ENCODE peak calls at places on chromosomes 13 and 19, in nine cellular contexts. One of them, this sample, is unnamed.

GRCh38 chr19:38264486-38265212 is at the start of gene SPINT2:
- DNase-seq in fibroblast of lung: no peak
- DNase-seq in BJ: no peak
- DNase-seq in mucosa of descending colon: no peak
- DNase-seq in endodermal cell: peak; percentile 95
- DNase-seq in fibroblast of villous mesenchyme: no peak
- DNase-seq in Peyer's patch: no peak
- DNase-seq in stomach: no peak
- DNase-seq in HFF-Myc: no peak
- DNase-seq in this sample: no peak

GRCh38 chr13:61728468-61728867 is 312.8 kb upstream of the PCDH20 start:
- DNase-seq in fibroblast of lung: peak; percentile 65
- DNase-seq in BJ: no peak
- DNase-seq in mucosa of descending colon: no peak
- DNase-seq in endodermal cell: no peak
- DNase-seq in fibroblast of villous mesenchyme: peak; percentile 3
- DNase-seq in Peyer's patch: no peak
- DNase-seq in stomach: no peak
- DNase-seq in HFF-Myc: no peak
- DNase-seq in this sample: no peak

GRCh38 chr13:35164324-35164932 is 222.4 kb downstream of the NBEA start:
- DNase-seq in fibroblast of lung: peak; percentile 55
- DNase-seq in BJ: no peak
- DNase-seq in mucosa of descending colon: no peak
- DNase-seq in endodermal cell: no peak
- DNase-seq in fibroblast of villous mesenchyme: peak; percentile 38
- DNase-seq in Peyer's patch: no peak
- DNase-seq in stomach: no peak
- DNase-seq in HFF-Myc: no peak
- DNase-seq in this sample: no peak

GRCh38 chr13:111398196-111398595 is 77.8 kb downstream of the TEX29 start:
- DNase-seq in fibroblast of lung: no peak
- DNase-seq in BJ: no peak
- DNase-seq in mucosa of descending colon: no peak
- DNase-seq in endodermal cell: peak; percentile 1
- DNase-seq in fibroblast of villous mesenchyme: no peak
- DNase-seq in Peyer's patch: peak; percentile 28
- DNase-seq in stomach: peak; percentile 17
- DNase-seq in HFF-Myc: no peak
- DNase-seq in this sample: no peak

GRCh38 chr13:52847682-52848432 is 583 bp downstream of the PCDH8 start:
- DNase-seq in fibroblast of lung: no peak
- DNase-seq in BJ: no peak
- DNase-seq in mucosa of descending colon: no peak
- DNase-seq in endodermal cell: peak; percentile 58
- DNase-seq in fibroblast of villous mesenchyme: no peak
- DNase-seq in Peyer's patch: no peak
- DNase-seq in stomach: no peak
- DNase-seq in HFF-Myc: no peak
- DNase-seq in this sample: no peak

GRCh38 chr13:94431569-94431968 is 47.9 kb downstream of the DCT start:
- DNase-seq in fibroblast of lung: peak; percentile 76
- DNase-seq in BJ: no peak
- DNase-seq in mucosa of descending colon: no peak
- DNase-seq in endodermal cell: no peak
- DNase-seq in fibroblast of villous mesenchyme: no peak
- DNase-seq in Peyer's patch: no peak
- DNase-seq in stomach: no peak
- DNase-seq in HFF-Myc: no peak
- DNase-seq in this sample: no peak

GRCh38 chr13:98970293-98970692 is 7.6 kb downstream of the DOCK9 start:
- DNase-seq in fibroblast of lung: no peak
- DNase-seq in BJ: no peak
- DNase-seq in mucosa of descending colon: no peak
- DNase-seq in endodermal cell: no peak
- DNase-seq in fibroblast of villous mesenchyme: no peak
- DNase-seq in Peyer's patch: no peak
- DNase-seq in stomach: no peak
- DNase-seq in HFF-Myc: no peak
- DNase-seq in this sample: no peak

GRCh38 chr13:88063741-88064140 is 392.6 kb downstream of the SLITRK5 start:
- DNase-seq in fibroblast of lung: no peak
- DNase-seq in BJ: no peak
- DNase-seq in mucosa of descending colon: no peak
- DNase-seq in endodermal cell: no peak
- DNase-seq in fibroblast of villous mesenchyme: no peak
- DNase-seq in Peyer's patch: no peak
- DNase-seq in stomach: no peak
- DNase-seq in HFF-Myc: no peak
- DNase-seq in this sample: no peak

GRCh38 chr19:41206926-41207750 is 11.9 kb upstream of the AXL start:
- DNase-seq in fibroblast of lung: peak; percentile 62
- DNase-seq in BJ: no peak
- DNase-seq in mucosa of descending colon: peak; percentile 63
- DNase-seq in endodermal cell: no peak
- DNase-seq in fibroblast of villous mesenchyme: peak; percentile 51
- DNase-seq in Peyer's patch: peak; percentile 65
- DNase-seq in stomach: peak; percentile 34
- DNase-seq in HFF-Myc: no peak
- DNase-seq in this sample: no peak

GRCh38 chr13:44819245-44819644 is 170.0 kb downstream of the NUFIP1 start:
- DNase-seq in fibroblast of lung: peak; percentile 63
- DNase-seq in BJ: no peak
- DNase-seq in mucosa of descending colon: no peak
- DNase-seq in endodermal cell: peak; percentile 27
- DNase-seq in fibroblast of villous mesenchyme: peak; percentile 76
- DNase-seq in Peyer's patch: no peak
- DNase-seq in stomach: no peak
- DNase-seq in HFF-Myc: peak; percentile 74
- DNase-seq in this sample: no peak

GRCh38 chr19:37874784-37875183 is 31.6 kb downstream of the WDR87 start:
- DNase-seq in fibroblast of lung: peak; percentile 5
- DNase-seq in BJ: no peak
- DNase-seq in mucosa of descending colon: no peak
- DNase-seq in endodermal cell: peak; percentile 55
- DNase-seq in fibroblast of villous mesenchyme: peak; percentile 64
- DNase-seq in Peyer's patch: no peak
- DNase-seq in stomach: no peak
- DNase-seq in HFF-Myc: peak; percentile 25
- DNase-seq in this sample: no peak

GRCh38 chr19:48487944-48488343 is 18.8 kb downstream of the CYTH2 start:
- DNase-seq in fibroblast of lung: peak; percentile 65
- DNase-seq in BJ: no peak
- DNase-seq in mucosa of descending colon: peak; percentile 67
- DNase-seq in endodermal cell: no peak
- DNase-seq in fibroblast of villous mesenchyme: no peak
- DNase-seq in Peyer's patch: peak; percentile 85
- DNase-seq in stomach: peak; percentile 88
- DNase-seq in HFF-Myc: no peak
- DNase-seq in this sample: peak; percentile 44

GRCh38 chr19:44753932-44754742 is 5.6 kb downstream of the BCL3 start:
- DNase-seq in fibroblast of lung: peak; percentile 88
- DNase-seq in BJ: no peak
- DNase-seq in mucosa of descending colon: peak; percentile 99
- DNase-seq in endodermal cell: peak; percentile 87
- DNase-seq in fibroblast of villous mesenchyme: peak; percentile 93
- DNase-seq in Peyer's patch: peak; percentile 96
- DNase-seq in stomach: peak; percentile 96
- DNase-seq in HFF-Myc: no peak
- DNase-seq in this sample: peak; percentile 61

GRCh38 chr19:1055886-1056620 is 10.9 kb upstream of the ARHGAP45 start:
- DNase-seq in fibroblast of lung: no peak
- DNase-seq in BJ: no peak
- DNase-seq in mucosa of descending colon: no peak
- DNase-seq in endodermal cell: no peak
- DNase-seq in fibroblast of villous mesenchyme: no peak
- DNase-seq in Peyer's patch: no peak
- DNase-seq in stomach: no peak
- DNase-seq in HFF-Myc: no peak
- DNase-seq in this sample: no peak

GRCh38 chr13:74974234-74974879 is 507.6 kb downstream of the TBC1D4 start:
- DNase-seq in fibroblast of lung: no peak
- DNase-seq in BJ: no peak
- DNase-seq in mucosa of descending colon: no peak
- DNase-seq in endodermal cell: no peak
- DNase-seq in fibroblast of villous mesenchyme: no peak
- DNase-seq in Peyer's patch: no peak
- DNase-seq in stomach: no peak
- DNase-seq in HFF-Myc: no peak
- DNase-seq in this sample: no peak

GRCh38 chr13:87129602-87130300 is 541.4 kb upstream of the SLITRK5 start:
- DNase-seq in fibroblast of lung: peak; percentile 64
- DNase-seq in BJ: no peak
- DNase-seq in mucosa of descending colon: no peak
- DNase-seq in endodermal cell: no peak
- DNase-seq in fibroblast of villous mesenchyme: no peak
- DNase-seq in Peyer's patch: no peak
- DNase-seq in stomach: no peak
- DNase-seq in HFF-Myc: no peak
- DNase-seq in this sample: no peak

GRCh38 chr19:35767288-35768081 is 7.9 kb upstream of the ARHGAP33 start:
- DNase-seq in fibroblast of lung: no peak
- DNase-seq in BJ: no peak
- DNase-seq in mucosa of descending colon: no peak
- DNase-seq in endodermal cell: peak; percentile 98
- DNase-seq in fibroblast of villous mesenchyme: no peak
- DNase-seq in Peyer's patch: no peak
- DNase-seq in stomach: no peak
- DNase-seq in HFF-Myc: no peak
- DNase-seq in this sample: no peak

GRCh38 chr13:39600766-39601165 is 2.2 kb downstream of the LHFPL6 start:
- DNase-seq in fibroblast of lung: no peak
- DNase-seq in BJ: no peak
- DNase-seq in mucosa of descending colon: no peak
- DNase-seq in endodermal cell: peak; percentile 86
- DNase-seq in fibroblast of villous mesenchyme: no peak
- DNase-seq in Peyer's patch: no peak
- DNase-seq in stomach: no peak
- DNase-seq in HFF-Myc: no peak
- DNase-seq in this sample: no peak

GRCh38 chr13:101511161-101511560 is 58.7 kb downstream of the ITGBL1 start:
- DNase-seq in fibroblast of lung: no peak
- DNase-seq in BJ: no peak
- DNase-seq in mucosa of descending colon: no peak
- DNase-seq in endodermal cell: no peak
- DNase-seq in fibroblast of villous mesenchyme: no peak
- DNase-seq in Peyer's patch: no peak
- DNase-seq in stomach: no peak
- DNase-seq in HFF-Myc: no peak
- DNase-seq in this sample: no peak

GRCh38 chr13:101514695-101515275 is 62.3 kb downstream of the ITGBL1 start:
- DNase-seq in fibroblast of lung: peak; percentile 86
- DNase-seq in BJ: no peak
- DNase-seq in mucosa of descending colon: peak; percentile 73
- DNase-seq in endodermal cell: peak; percentile 53
- DNase-seq in fibroblast of villous mesenchyme: peak; percentile 82
- DNase-seq in Peyer's patch: no peak
- DNase-seq in stomach: no peak
- DNase-seq in HFF-Myc: peak; percentile 48
- DNase-seq in this sample: no peak

GRCh38 chr13:101514100-101514499 is 61.6 kb downstream of the ITGBL1 start:
- DNase-seq in fibroblast of lung: no peak
- DNase-seq in BJ: no peak
- DNase-seq in mucosa of descending colon: no peak
- DNase-seq in endodermal cell: no peak
- DNase-seq in fibroblast of villous mesenchyme: no peak
- DNase-seq in Peyer's patch: no peak
- DNase-seq in stomach: no peak
- DNase-seq in HFF-Myc: no peak
- DNase-seq in this sample: no peak

GRCh38 chr13:101511766-101512165 is 59.3 kb downstream of the ITGBL1 start:
- DNase-seq in fibroblast of lung: no peak
- DNase-seq in BJ: no peak
- DNase-seq in mucosa of descending colon: no peak
- DNase-seq in endodermal cell: no peak
- DNase-seq in fibroblast of villous mesenchyme: no peak
- DNase-seq in Peyer's patch: no peak
- DNase-seq in stomach: no peak
- DNase-seq in HFF-Myc: no peak
- DNase-seq in this sample: no peak

DNA sequence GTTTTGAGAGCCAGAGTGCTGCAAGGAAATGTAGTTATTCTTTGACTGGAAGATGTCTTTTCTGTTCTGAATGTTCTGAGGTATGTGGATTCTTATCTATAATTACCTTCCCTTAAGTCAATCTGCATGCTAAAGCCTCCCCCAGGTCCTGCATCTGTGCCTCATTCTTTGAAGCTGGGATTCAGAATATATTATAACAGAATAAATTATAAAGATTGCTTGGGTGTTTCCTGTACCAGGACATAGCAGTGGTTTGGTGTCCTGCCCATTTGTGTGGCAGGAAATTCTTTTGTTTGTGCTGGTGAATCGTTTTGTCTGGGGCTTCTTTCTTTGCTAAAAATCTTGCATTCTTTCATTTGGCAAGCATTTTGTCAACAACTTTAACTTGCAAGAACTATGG is 60.2 kb downstream of the ITGBL1 start:
- DNase-seq in fibroblast of lung: no peak
- DNase-seq in BJ: no peak
- DNase-seq in mucosa of descending colon: no peak
- DNase-seq in endodermal cell: no peak
- DNase-seq in fibroblast of villous mesenchyme: no peak
- DNase-seq in Peyer's patch: no peak
- DNase-seq in stomach: no peak
- DNase-seq in HFF-Myc: no peak
- DNase-seq in this sample: no peak
- H3K4me3 ChIP-seq in fibroblast of lung: no peak overlapping the region
- H3K4me3 ChIP-seq in BJ: no peak overlapping the region
- H3K4me3 ChIP-seq in mucosa of descending colon: no peak overlapping the region
- H3K4me3 ChIP-seq in endodermal cell: no peak overlapping the region
- H3K4me3 ChIP-seq in fibroblast of villous mesenchyme: no peak overlapping the region
- H3K4me3 ChIP-seq in Peyer's patch: no peak overlapping the region
- H3K4me3 ChIP-seq in stomach: no peak overlapping the region
- H3K4me3 ChIP-seq in HFF-Myc: no peak overlapping the region
- H3K4me3 ChIP-seq in this sample: no peak overlapping the region

GRCh38 chr19:29076963-29077362 is 136.0 kb downstream of the UQCRFS1 start:
- DNase-seq in fibroblast of lung: no peak
- DNase-seq in BJ: no peak
- DNase-seq in mucosa of descending colon: no peak
- DNase-seq in endodermal cell: peak; percentile 4
- DNase-seq in fibroblast of villous mesenchyme: no peak
- DNase-seq in Peyer's patch: no peak
- DNase-seq in stomach: no peak
- DNase-seq in HFF-Myc: no peak
- DNase-seq in this sample: no peak
- TF ChIP-seq CTCF in fibroblast of lung: no peak
- TF ChIP-seq CTCF in BJ: no peak
- TF ChIP-seq CTCF in mucosa of descending colon: no peak
- TF ChIP-seq CTCF in endodermal cell: no peak
- TF ChIP-seq CTCF in fibroblast of villous mesenchyme: no peak
- TF ChIP-seq CTCF in Peyer's patch: no peak
- TF ChIP-seq CTCF in stomach: no peak
- TF ChIP-seq CTCF in HFF-Myc: no peak
- TF ChIP-seq CTCF in this sample: no peak

GRCh38 chr19:40057166-40057565 is 1.1 kb upstream of the ZNF780B start:
- DNase-seq in fibroblast of lung: no peak
- DNase-seq in BJ: no peak
- DNase-seq in mucosa of descending colon: no peak
- DNase-seq in endodermal cell: no peak
- DNase-seq in fibroblast of villous mesenchyme: no peak
- DNase-seq in Peyer's patch: no peak
- DNase-seq in stomach: no peak
- DNase-seq in HFF-Myc: no peak
- DNase-seq in this sample: no peak
- H3K4me3 ChIP-seq in fibroblast of lung: peak overlapping the region; percentile 90
- H3K4me3 ChIP-seq in BJ: no peak overlapping the region
- H3K4me3 ChIP-seq in mucosa of descending colon: no peak overlapping the region
- H3K4me3 ChIP-seq in endodermal cell: peak overlapping the region; percentile 99
- H3K4me3 ChIP-seq in fibroblast of villous mesenchyme: no peak overlapping the region
- H3K4me3 ChIP-seq in Peyer's patch: no peak overlapping the region
- H3K4me3 ChIP-seq in stomach: no peak overlapping the region
- H3K4me3 ChIP-seq in HFF-Myc: no peak overlapping the region
- H3K4me3 ChIP-seq in this sample: no peak overlapping the region

GRCh38 chr19:43751466-43752220 is 3.1 kb downstream of the SMG9 start:
- DNase-seq in fibroblast of lung: no peak
- DNase-seq in BJ: no peak
- DNase-seq in mucosa of descending colon: no peak
- DNase-seq in endodermal cell: no peak
- DNase-seq in fibroblast of villous mesenchyme: no peak
- DNase-seq in Peyer's patch: no peak
- DNase-seq in stomach: no peak
- DNase-seq in HFF-Myc: no peak
- DNase-seq in this sample: no peak
- TF ChIP-seq CTCF in fibroblast of lung: no peak
- TF ChIP-seq CTCF in BJ: no peak
- TF ChIP-seq CTCF in mucosa of descending colon: no peak
- TF ChIP-seq CTCF in endodermal cell: no peak
- TF ChIP-seq CTCF in fibroblast of villous mesenchyme: no peak
- TF ChIP-seq CTCF in Peyer's patch: no peak
- TF ChIP-seq CTCF in stomach: no peak
- TF ChIP-seq CTCF in HFF-Myc: no peak
- TF ChIP-seq CTCF in this sample: no peak

This sample was measured in AG09309.